ENCODE peak calls at places on chromosomes 6 and 20, in seven cellular contexts. M, R, F, U, G, W and N are unnamed samples. For H3K9me3, the result is how much of the 10 kb centered on the place peaks cover.

GRCh38 chr6:41939091-41939847 is 2.3 kb downstream of the CCND3 start:
- DNase-seq in M (peak), R (peak), F (no peak), U (peak), G (peak), W (no peak), N (peak)

GRCh38 chr20:10110151-10110550 is 75.4 kb downstream of the ANKEF1 start:
- DNase-seq in M (no peak), R (no peak), F (no peak), U (no peak), G (no peak), W (no peak), N (no peak)

GRCh38 chr20:2470051-2470431 is 548 bp downstream of the SNRPB start:
- DNase-seq in M (no peak), R (no peak), F (peak), U (no peak), G (no peak), W (peak), N (peak)

GRCh38 chr6:158911746-158912158 is 88.2 kb downstream of the RSPH3 start:
- DNase-seq in M (no peak), R (no peak), F (no peak), U (no peak), G (no peak), W (peak), N (no peak)

GRCh38 chr6:42316390-42316970 is 98.8 kb upstream of the MRPS10 start:
- DNase-seq in M (no peak), R (no peak), F (peak), U (peak), G (peak), W (no peak), N (no peak)

GRCh38 chr6:52515219-52515960 is 61.5 kb downstream of the TRAM2 start:
- DNase-seq in M (no peak), R (no peak), F (no peak), U (no peak), G (no peak), W (no peak), N (no peak)

GRCh38 chr20:3071610-3072529 is at the start of gene OXT:
- DNase-seq in M (peak), R (peak), F (no peak), U (peak), G (peak), W (peak), N (no peak)

GRCh38 chr6:161029195-161029809 is 37.7 kb downstream of the MAP3K4 start:
- DNase-seq in M (no peak), R (no peak), F (no peak), U (no peak), G (no peak), W (no peak), N (no peak)

GRCh38 chr20:44717986-44718385 is 2.8 kb downstream of the CCN5 start:
- DNase-seq in M (no peak), R (no peak), F (no peak), U (peak), G (peak), W (no peak), N (no peak)

GRCh38 chr6:170067923-170068360 is 222.9 kb downstream of the DLL1 start:
- DNase-seq in M (no peak), R (peak), F (no peak), U (peak), G (peak), W (no peak), N (no peak)

DNA sequence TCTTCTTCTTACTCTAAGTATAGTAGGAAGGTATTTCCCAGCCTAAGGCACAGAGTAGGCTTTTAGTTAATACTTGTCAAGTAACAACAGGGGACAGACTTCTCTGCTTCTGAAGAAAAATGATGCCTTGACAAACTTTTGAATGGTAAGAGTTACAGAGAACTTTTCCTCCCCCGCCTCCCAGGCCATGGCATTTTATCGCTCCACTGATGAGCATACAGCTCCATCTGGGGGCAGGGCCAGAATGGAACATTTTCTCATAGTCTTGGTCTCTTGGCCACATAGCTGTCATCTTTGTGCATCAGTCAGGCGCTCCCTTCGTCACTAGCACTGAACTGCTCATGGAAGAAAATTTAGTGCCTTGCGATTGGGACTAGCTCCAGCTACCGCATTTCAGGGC is 1066.8 kb upstream of the CITED2 start:
- DNase-seq in M (peak), R (no peak), F (peak), U (peak), G (peak), W (no peak), N (peak)
- H3K27ac ChIP-seq in M (peak), R (no peak), F (no peak), U (no peak), G (peak), W (no peak), N (no peak)

DNA sequence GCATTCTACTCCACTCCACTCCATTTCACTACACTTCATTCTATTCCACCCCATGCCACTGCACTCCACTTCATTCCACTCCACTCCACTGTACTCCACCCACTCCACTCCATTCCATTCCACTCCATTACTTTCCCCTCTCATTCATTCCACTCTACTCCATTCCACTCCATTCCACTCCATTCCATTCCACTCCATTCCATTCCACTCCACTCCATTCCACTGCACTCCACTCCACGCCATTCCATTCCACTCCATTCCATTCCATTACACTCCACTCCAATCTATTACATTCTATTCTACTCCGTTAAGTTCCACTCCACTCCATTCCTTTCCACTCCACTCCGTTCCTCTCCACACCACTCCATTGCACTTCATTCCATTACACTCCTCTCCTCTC is 25.0 kb upstream of the DEFB125 start:
- DNase-seq in M (no peak), R (no peak), F (no peak), U (no peak), G (no peak), W (no peak), N (no peak)
- H3K9me3 ChIP-seq in M (under half), R (under half), F (under half), U (under half), G (half or more), W (under half), N (under half)

GRCh38 chr20:62561182-62561581 is 81.1 kb upstream of the SLCO4A1 start:
- DNase-seq in M (no peak), R (no peak), F (no peak), U (no peak), G (no peak), W (no peak), N (no peak)

GRCh38 chr20:62560162-62560561 is 82.1 kb upstream of the SLCO4A1 start:
- DNase-seq in M (no peak), R (no peak), F (no peak), U (no peak), G (no peak), W (no peak), N (no peak)

GRCh38 chr20:62557999-62558408 is 82.2 kb upstream of the GATA5 start:
- DNase-seq in M (no peak), R (no peak), F (no peak), U (no peak), G (no peak), W (no peak), N (no peak)

GRCh38 chr20:62557425-62557824 is 81.6 kb upstream of the GATA5 start:
- DNase-seq in M (no peak), R (no peak), F (no peak), U (no peak), G (no peak), W (no peak), N (no peak)

GRCh38 chr20:62558779-62559178 is 83.0 kb upstream of the GATA5 start:
- DNase-seq in M (peak), R (no peak), F (no peak), U (no peak), G (no peak), W (no peak), N (no peak)
- H3K27ac ChIP-seq in M (peak), R (no peak), F (no peak), U (no peak), G (no peak), W (no peak), N (no peak)

DNA sequence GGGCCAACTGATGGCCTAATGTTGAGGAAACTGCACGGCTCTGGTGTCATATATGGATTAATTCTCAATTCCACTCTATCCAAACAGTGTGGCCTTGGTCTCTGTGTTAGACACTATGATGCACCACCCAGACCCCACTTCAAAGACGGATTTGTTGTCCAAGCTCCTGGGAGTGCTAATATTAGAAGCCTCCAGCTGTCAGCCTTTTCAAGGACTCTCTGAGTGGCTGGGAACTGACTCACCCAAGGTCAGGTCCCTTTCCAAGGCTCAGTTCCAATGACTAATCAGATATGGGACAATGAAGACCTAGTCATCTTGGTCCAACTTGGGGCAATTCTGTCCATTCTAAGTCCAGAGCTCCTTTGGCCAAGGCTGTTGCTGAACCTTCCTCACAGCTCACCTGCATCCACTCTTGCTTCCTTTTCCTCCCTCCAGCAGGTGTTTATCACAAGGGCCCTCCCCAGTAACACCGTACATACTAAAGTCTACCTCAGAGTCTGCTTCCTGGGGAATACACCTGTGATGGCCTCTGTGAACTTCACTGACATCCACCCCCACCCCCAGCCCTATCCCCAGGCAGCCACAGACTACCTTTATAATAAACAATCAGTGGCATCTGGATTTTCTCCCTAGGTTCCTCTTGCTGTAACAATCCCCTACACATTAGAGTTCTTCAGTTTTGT is 7.2 kb upstream of the IL20RA start:
- DNase-seq in M (no peak), R (no peak), F (no peak), U (no peak), G (no peak), W (no peak), N (no peak)
- H3K9me3 ChIP-seq in M (under half), R (under half), F (under half), U (under half), G (under half), W (under half), N (under half)